ENCODE peak calls at places on chromosomes 2 and 18, in four cellular contexts. One of them, this sample, is unnamed.

GRCh38 chr2:158772306-158773078 is 22.6 kb upstream of the DAPL1 start:
- DNase-seq in NCI-H510A: no peak
- DNase-seq in bronchial epithelial cell: no peak
- DNase-seq in C1 segment of cervical spinal cord: peak
- DNase-seq in this sample: no peak

GRCh38 chr2:17270894-17271293 is 247.3 kb downstream of the RAD51AP2 start:
- DNase-seq in NCI-H510A: no peak
- DNase-seq in bronchial epithelial cell: no peak
- DNase-seq in C1 segment of cervical spinal cord: no peak
- DNase-seq in this sample: no peak

GRCh38 chr18:48666613-48667012 is 127.8 kb downstream of the CTIF start:
- DNase-seq in NCI-H510A: no peak
- DNase-seq in bronchial epithelial cell: no peak
- DNase-seq in C1 segment of cervical spinal cord: no peak
- DNase-seq in this sample: no peak

GRCh38 chr2:165369936-165370296 is 99.6 kb upstream of the CSRNP3 start:
- DNase-seq in NCI-H510A: no peak
- DNase-seq in bronchial epithelial cell: no peak
- DNase-seq in C1 segment of cervical spinal cord: no peak
- DNase-seq in this sample: no peak

GRCh38 chr18:31064130-31064529 is 21.6 kb upstream of the DSC3 start:
- DNase-seq in NCI-H510A: no peak
- DNase-seq in bronchial epithelial cell: peak
- DNase-seq in C1 segment of cervical spinal cord: no peak
- DNase-seq in this sample: no peak

GRCh38 chr2:119696494-119697030 is 17.6 kb downstream of the TMEM177 start:
- DNase-seq in NCI-H510A: no peak
- DNase-seq in bronchial epithelial cell: no peak
- DNase-seq in C1 segment of cervical spinal cord: no peak
- DNase-seq in this sample: no peak

GRCh38 chr2:199975297-199975895 is 20.0 kb downstream of the MAIP1 start:
- DNase-seq in NCI-H510A: no peak
- DNase-seq in bronchial epithelial cell: peak
- DNase-seq in C1 segment of cervical spinal cord: no peak
- DNase-seq in this sample: no peak

GRCh38 chr2:128473175-128474013 is 154.7 kb upstream of the HS6ST1 start:
- DNase-seq in NCI-H510A: no peak
- DNase-seq in bronchial epithelial cell: no peak
- DNase-seq in C1 segment of cervical spinal cord: no peak
- DNase-seq in this sample: no peak

GRCh38 chr18:8298186-8298585 is 311.1 kb upstream of the RAB12 start:
- DNase-seq in NCI-H510A: no peak
- DNase-seq in bronchial epithelial cell: no peak
- DNase-seq in C1 segment of cervical spinal cord: no peak
- DNase-seq in this sample: no peak

GRCh38 chr2:188601927-188602326 is 310.3 kb downstream of the GULP1 start:
- DNase-seq in NCI-H510A: no peak
- DNase-seq in bronchial epithelial cell: no peak
- DNase-seq in C1 segment of cervical spinal cord: no peak
- DNase-seq in this sample: no peak

GRCh38 chr18:74522635-74523548 is 11.4 kb upstream of the CNDP1 start:
- DNase-seq in NCI-H510A: peak
- DNase-seq in bronchial epithelial cell: no peak
- DNase-seq in C1 segment of cervical spinal cord: no peak
- DNase-seq in this sample: no peak

GRCh38 chr2:96146881-96147592 is 1.8 kb upstream of the DUSP2 start:
- DNase-seq in NCI-H510A: no peak
- DNase-seq in bronchial epithelial cell: peak
- DNase-seq in C1 segment of cervical spinal cord: no peak
- DNase-seq in this sample: no peak

GRCh38 chr2:127674241-127675209 is 805 bp downstream of the LIMS2 start:
- DNase-seq in NCI-H510A: no peak
- DNase-seq in bronchial epithelial cell: no peak
- DNase-seq in C1 segment of cervical spinal cord: no peak
- DNase-seq in this sample: no peak

GRCh38 chr2:61135510-61135909 is 26.5 kb upstream of the C2orf74 start:
- DNase-seq in NCI-H510A: no peak
- DNase-seq in bronchial epithelial cell: peak
- DNase-seq in C1 segment of cervical spinal cord: no peak
- DNase-seq in this sample: peak

GRCh38 chr2:7658486-7658885 is 741.3 kb downstream of the RNF144A start:
- DNase-seq in NCI-H510A: no peak
- DNase-seq in bronchial epithelial cell: no peak
- DNase-seq in C1 segment of cervical spinal cord: no peak
- DNase-seq in this sample: no peak